ENCODE peak calls at places on chromosomes 13 and 19, in ten cellular contexts. L, E, U, M, C, Q, Y, V, O and K are unnamed samples.

GRCh38 chr19:41175825-41176734 is 16.9 kb upstream of the CYP2S1 start:
- DNase-seq in V (no peak), M (peak), Y (peak), C (peak), E (no peak), Q (peak), L (peak), O (no peak), U (peak), K (no peak)

GRCh38 chr13:48804836-48805601 is 151.3 kb downstream of the CYSLTR2 start:
- DNase-seq in V (no peak), O (no peak), C (no peak), Y (no peak), L (peak), M (no peak), U (no peak), Q (no peak), E (no peak), K (no peak)

GRCh38 chr13:114149774-114150740 is 17.6 kb upstream of the RASA3 start:
- DNase-seq in L (no peak), M (no peak), V (no peak), C (no peak), E (no peak), Q (no peak), O (no peak), Y (no peak), U (no peak), K (peak)

GRCh38 chr19:11234486-11235075 is 4.8 kb upstream of the ANGPTL8 start:
- DNase-seq in L (no peak), Q (no peak), Y (no peak), C (no peak), U (no peak), M (no peak), O (no peak), E (no peak), V (no peak), K (no peak)

GRCh38 chr13:40576369-40576768 is 90.1 kb downstream of the FOXO1 start:
- DNase-seq in C (no peak), M (no peak), V (no peak), E (no peak), O (no peak), U (no peak), Q (no peak), Y (no peak), L (no peak), K (no peak)

GRCh38 chr13:73129023-73129422 is 70.2 kb downstream of the KLF5 start:
- DNase-seq in O (no peak), E (no peak), C (no peak), U (no peak), M (no peak), Y (no peak), Q (no peak), L (no peak), V (no peak), K (no peak)

GRCh38 chr13:30017880-30018279 is 167.5 kb upstream of the UBL3 start:
- DNase-seq in E (peak), Y (no peak), Q (peak), L (no peak), V (no peak), U (no peak), M (no peak), C (peak), O (no peak), K (no peak)

GRCh38 chr13:42547615-42548014 is 26.3 kb upstream of the TNFSF11 start:
- DNase-seq in C (no peak), U (no peak), L (no peak), O (no peak), Y (no peak), V (no peak), M (no peak), Q (no peak), E (no peak), K (no peak)

GRCh38 chr13:23467048-23467931 is 33.8 kb upstream of the SACS start:
- DNase-seq in U (peak), L (no peak), M (no peak), O (no peak), E (peak), V (no peak), Q (peak), C (no peak), Y (no peak), K (no peak)

GRCh38 chr19:39745645-39746044 is 7.8 kb upstream of the CLC start:
- DNase-seq in L (no peak), Q (no peak), M (no peak), C (no peak), V (no peak), U (no peak), E (no peak), Y (no peak), O (no peak), K (no peak)

GRCh38 chr13:25192936-25193335 is 20.8 kb upstream of the AMER2 start:
- DNase-seq in Y (no peak), O (no peak), V (no peak), M (no peak), L (no peak), E (no peak), Q (no peak), U (no peak), C (no peak), K (no peak)

GRCh38 chr13:87975035-87975434 is 303.9 kb downstream of the SLITRK5 start:
- DNase-seq in Y (no peak), L (peak), C (no peak), M (no peak), V (no peak), Q (no peak), O (no peak), U (no peak), E (no peak), K (no peak)

GRCh38 chr19:54804571-54804970 is 1.2 kb downstream of the KIR2DL4 start:
- DNase-seq in M (no peak), O (no peak), E (no peak), U (no peak), L (no peak), V (no peak), Q (no peak), Y (no peak), C (no peak), K (no peak)

GRCh38 chr19:47419037-47419783 is at the start of gene MEIS3:
- DNase-seq in Q (peak), C (no peak), E (peak), Y (no peak), M (no peak), V (no peak), O (no peak), U (no peak), L (no peak), K (no peak)

GRCh38 chr19:41753936-41754529 is 1.3 kb upstream of the CEACAM6 start:
- DNase-seq in L (peak), Q (peak), C (peak), E (peak), Y (peak), V (peak), O (no peak), M (peak), U (peak), K (no peak)

DNA sequence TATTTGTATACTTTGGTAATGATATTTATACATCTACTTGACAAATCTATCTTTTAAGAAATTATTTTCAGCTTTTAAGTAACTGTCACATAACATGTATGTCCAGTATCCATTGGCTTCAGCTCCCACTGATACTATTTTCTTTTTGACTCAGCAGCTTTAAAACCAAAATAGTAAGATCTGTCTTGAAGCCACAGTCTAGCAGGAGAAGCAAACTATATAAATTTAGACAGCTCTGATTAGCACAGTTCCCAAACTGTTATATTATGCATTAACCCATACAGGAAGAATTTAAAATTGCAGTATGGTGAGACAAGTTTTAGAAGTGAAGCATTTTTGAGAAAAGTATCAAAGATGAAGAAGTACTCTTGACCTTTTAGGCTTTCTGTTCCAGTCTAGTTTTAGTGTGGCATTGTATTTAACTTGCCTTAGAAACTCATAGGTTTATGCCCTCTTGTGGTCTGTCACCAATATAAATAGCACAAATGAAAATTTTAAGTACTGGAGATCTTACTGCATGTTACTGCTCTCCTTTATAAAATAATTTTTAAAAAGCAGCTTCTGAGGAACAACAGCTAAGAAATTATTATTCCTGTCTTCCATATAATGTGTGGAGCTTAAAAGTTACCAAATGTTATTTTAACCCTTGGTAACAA is 24.7 kb downstream of the URI1 start:
- DNase-seq in M (no peak), Y (peak), Q (no peak), U (no peak), E (no peak), L (peak), V (no peak), O (no peak), C (no peak), K (no peak)
- TF ChIP-seq CTCF in M (no peak), Y (peak), Q (peak), U (peak), E (peak), L (peak), V (peak), O (no peak), C (no peak), K (no peak)

GRCh38 chr13:44061876-44062275 is 182.2 kb downstream of the LACC1 start:
- DNase-seq in C (no peak), O (no peak), E (no peak), M (no peak), U (no peak), V (no peak), Q (no peak), Y (no peak), L (no peak), K (no peak)

GRCh38 chr13:44063467-44063866 is 183.8 kb downstream of the LACC1 start:
- DNase-seq in M (no peak), O (no peak), L (no peak), Y (no peak), E (no peak), Q (no peak), C (no peak), V (no peak), U (no peak), K (no peak)

GRCh38 chr13:44068169-44068568 is 188.5 kb downstream of the LACC1 start:
- DNase-seq in U (no peak), Q (no peak), L (peak), Y (peak), C (no peak), M (no peak), O (no peak), V (no peak), E (no peak), K (no peak)

GRCh38 chr13:44064376-44064775 is 184.7 kb downstream of the LACC1 start:
- DNase-seq in Q (no peak), C (no peak), Y (no peak), O (no peak), E (no peak), V (no peak), L (no peak), U (no peak), M (no peak), K (no peak)

GRCh38 chr13:44063881-44064280 is 184.2 kb downstream of the LACC1 start:
- DNase-seq in M (no peak), Q (no peak), U (no peak), Y (no peak), L (no peak), O (no peak), E (no peak), V (no peak), C (no peak), K (no peak)
- TF ChIP-seq CTCF in M (no peak), Q (no peak), U (no peak), Y (no peak), L (no peak), O (no peak), E (no peak), V (no peak), C (no peak), K (no peak)

GRCh38 chr19:51367565-51368365 is 1.0 kb downstream of the CLDND2 start:
- DNase-seq in Q (peak), M (peak), L (peak), V (peak), Y (peak), E (peak), U (peak), C (peak), O (peak), K (peak)
- TF ChIP-seq CTCF in Q (no peak), M (no peak), L (no peak), V (no peak), Y (no peak), E (no peak), U (no peak), C (no peak), O (no peak), K (no peak)

GRCh38 chr19:18495204-18495911 is 26.5 kb downstream of the ELL start:
- DNase-seq in Y (no peak), O (no peak), L (no peak), Q (no peak), U (no peak), V (no peak), E (no peak), C (no peak), M (no peak), K (no peak)

GRCh38 chr19:18494267-18494607 is 27.6 kb downstream of the ELL start:
- DNase-seq in V (no peak), U (no peak), C (no peak), E (no peak), Q (no peak), Y (peak), L (no peak), O (no peak), M (no peak), K (no peak)

GRCh38 chr19:18496980-18497256 is 25.0 kb downstream of the ELL start:
- DNase-seq in L (no peak), C (no peak), M (no peak), E (no peak), U (no peak), V (no peak), O (no peak), Q (no peak), Y (no peak), K (no peak)

GRCh38 chr19:18493440-18494266 is 28.2 kb downstream of the ELL start:
- DNase-seq in Q (no peak), C (no peak), U (no peak), E (no peak), M (no peak), V (no peak), Y (no peak), L (no peak), O (no peak), K (no peak)

GRCh38 chr19:18496167-18496979 is 25.5 kb downstream of the ELL start:
- DNase-seq in E (no peak), M (no peak), C (no peak), V (peak), U (no peak), Y (peak), Q (no peak), L (peak), O (no peak), K (no peak)
- TF ChIP-seq CTCF in E (no peak), M (no peak), C (no peak), V (no peak), U (no peak), Y (no peak), Q (no peak), L (peak), O (no peak), K (no peak)

DNA sequence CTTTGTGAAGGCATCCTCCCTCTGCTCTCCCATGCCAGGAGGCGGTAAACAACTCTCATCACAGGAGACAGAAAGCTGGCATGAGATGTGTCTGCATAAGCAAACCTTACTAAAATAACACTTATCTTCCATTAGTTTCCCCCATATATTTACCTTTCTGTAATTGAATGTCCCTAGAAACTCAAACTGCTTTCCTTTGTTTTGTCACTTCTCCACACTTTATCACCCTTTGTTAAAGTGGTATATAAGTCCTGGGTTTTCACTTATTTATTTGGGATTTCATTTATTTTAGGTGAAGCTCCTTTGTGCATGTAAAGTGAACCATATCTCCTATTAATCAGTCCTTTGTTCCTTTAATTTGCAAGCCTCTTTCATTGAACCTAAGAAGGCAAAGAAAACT is 68.4 kb downstream of the LACC1 start:
- DNase-seq in U (no peak), Q (no peak), L (no peak), M (no peak), C (no peak), V (no peak), Y (no peak), O (no peak), E (no peak), K (no peak)
- TF ChIP-seq CTCF in U (no peak), Q (no peak), L (no peak), M (no peak), C (no peak), V (no peak), Y (no peak), O (no peak), E (no peak), K (no peak)

GRCh38 chr13:99330942-99331341 is 23.7 kb upstream of the GPR183 start:
- DNase-seq in Q (no peak), C (no peak), U (no peak), L (no peak), O (no peak), Y (no peak), E (no peak), M (no peak), V (no peak), K (no peak)
- TF ChIP-seq CTCF in Q (no peak), C (no peak), U (no peak), L (no peak), O (no peak), Y (no peak), E (no peak), M (no peak), V (no peak), K (no peak)

GRCh38 chr13:63481334-63481733 is 2065.7 kb upstream of the PCDH20 start:
- DNase-seq in U (no peak), C (no peak), O (no peak), V (no peak), Y (peak), M (no peak), Q (no peak), E (no peak), L (peak), K (no peak)
- TF ChIP-seq CTCF in U (no peak), C (no peak), O (no peak), V (no peak), Y (no peak), M (no peak), Q (no peak), E (no peak), L (no peak), K (no peak)

DNA sequence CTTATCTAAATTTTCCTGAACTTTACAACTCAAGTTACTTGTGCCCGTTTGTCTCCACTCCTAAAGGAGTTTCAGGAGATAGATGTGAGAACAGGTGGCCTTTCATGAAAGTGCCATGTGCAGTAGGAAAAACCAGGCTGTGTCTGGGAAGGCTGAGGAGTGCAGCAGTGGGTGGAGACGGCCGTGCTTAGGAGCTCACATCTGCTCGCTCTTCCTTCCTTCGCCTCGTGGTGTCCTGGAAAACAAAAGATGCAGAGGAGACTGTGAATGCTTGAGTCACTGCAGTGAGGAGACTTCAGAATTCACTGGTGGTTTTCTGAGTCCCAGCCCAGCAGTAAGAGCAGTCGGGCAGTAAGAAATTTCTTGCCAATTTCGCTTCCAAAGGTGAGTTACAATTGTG is 138.4 kb upstream of the RNF113B start:
- DNase-seq in M (no peak), C (no peak), L (peak), V (no peak), E (no peak), O (no peak), Q (no peak), U (no peak), Y (peak), K (no peak)
- TF ChIP-seq CTCF in M (no peak), C (no peak), L (no peak), V (no peak), E (no peak), O (no peak), Q (no peak), U (no peak), Y (no peak), K (no peak)

GRCh38 chr19:46017095-46017429 is 5.8 kb downstream of the PGLYRP1 start:
- DNase-seq in V (no peak), C (no peak), O (no peak), L (no peak), E (no peak), U (no peak), M (no peak), Y (no peak), Q (no peak), K (no peak)
- TF ChIP-seq CTCF in V (peak), C (no peak), O (peak), L (no peak), E (peak), U (peak), M (no peak), Y (no peak), Q (peak), K (peak)

GRCh38 chr13:106415971-106416370 is 119.5 kb downstream of the EFNB2 start:
- DNase-seq in C (no peak), M (no peak), O (no peak), E (no peak), L (peak), Q (no peak), V (no peak), U (no peak), Y (no peak), K (no peak)
- TF ChIP-seq CTCF in C (no peak), M (no peak), O (no peak), E (no peak), L (no peak), Q (no peak), V (no peak), U (no peak), Y (no peak), K (no peak)